ENCODE peak calls at places on chromosomes 2 and 18, in four cellular contexts. V is adrenal gland, L is AG10803, U is PC-9. F is an unnamed sample.
A peak's percentile ranks its signal among the peaks of the same experiment; 100 is the strongest.

GRCh38 chr18:6598657-6599056 is 130.9 kb upstream of the ARHGAP28 start:
- DNase-seq in V (no peak), L (no peak), U (no peak), F (no peak)

GRCh38 chr2:232649033-232649432 is 15.6 kb downstream of the EFHD1 start:
- DNase-seq in V (no peak), L (no peak), U (no peak), F (no peak)

GRCh38 chr2:29811378-29811777 is 110.0 kb downstream of the ALK start:
- DNase-seq in V (no peak), L (no peak), U (no peak), F (no peak)

GRCh38 chr18:36186461-36187137 is 698 bp upstream of the MOCOS start:
- DNase-seq in V (peak; percentile 29), L (peak; percentile 26), U (peak; percentile 21), F (no peak)

GRCh38 chr2:172131713-172132555 is 29.2 kb upstream of the DLX2 start:
- DNase-seq in V (no peak), L (no peak), U (no peak), F (no peak)

GRCh38 chr2:226079677-226080076 is 680.2 kb downstream of the NYAP2 start:
- DNase-seq in V (no peak), L (peak; percentile 93), U (no peak), F (no peak)

GRCh38 chr2:204796581-204796980 is 251.3 kb downstream of the PARD3B start:
- DNase-seq in V (no peak), L (no peak), U (no peak), F (no peak)

GRCh38 chr2:100178085-100178788 is 35.8 kb upstream of the AFF3 start:
- DNase-seq in V (no peak), L (no peak), U (peak; percentile 7), F (no peak)

GRCh38 chr2:237968048-237968862 is 1.4 kb downstream of the UBE2F start:
- DNase-seq in V (peak; percentile 32), L (peak; percentile 82), U (no peak), F (no peak)

GRCh38 chr2:2229898-2230817 is 100.9 kb downstream of the MYT1L start:
- DNase-seq in V (no peak), L (peak; percentile 24), U (no peak), F (no peak)

GRCh38 chr2:72837171-72837570 is 11.3 kb upstream of the EXOC6B start:
- DNase-seq in V (no peak), L (peak; percentile 15), U (no peak), F (no peak)

GRCh38 chr18:30971338-30971956 is 71.1 kb downstream of the DSC3 start:
- DNase-seq in V (no peak), L (peak; percentile 26), U (no peak), F (no peak)

GRCh38 chr2:7071137-7071536 is 153.9 kb downstream of the RNF144A start:
- DNase-seq in V (no peak), L (peak; percentile 22), U (no peak), F (no peak)

GRCh38 chr2:162974771-162975170 is 136.2 kb upstream of the KCNH7 start:
- DNase-seq in V (no peak), L (no peak), U (no peak), F (no peak)

GRCh38 chr2:231490801-231491200 is 26.5 kb upstream of the NCL start:
- DNase-seq in V (no peak), L (no peak), U (no peak), F (no peak)

GRCh38 chr2:69376385-69376784 is 10.6 kb downstream of the GFPT1 start:
- DNase-seq in V (no peak), L (no peak), U (no peak), F (no peak)

GRCh38 chr2:139122711-139123158 is 342.5 kb upstream of the NXPH2 start:
- DNase-seq in V (no peak), L (peak; percentile 11), U (peak; percentile 46), F (no peak)

GRCh38 chr2:53252115-53252514 is 515.5 kb upstream of the CHAC2 start:
- DNase-seq in V (no peak), L (no peak), U (peak; percentile 28), F (no peak)

GRCh38 chr2:38394903-38395341 is 17.8 kb upstream of the ATL2 start:
- DNase-seq in V (no peak), L (peak; percentile 73), U (peak; percentile 37), F (no peak)

GRCh38 chr2:10610213-10610892 is 79.4 kb downstream of the NOL10 start:
- DNase-seq in V (no peak), L (no peak), U (no peak), F (no peak)

GRCh38 chr2:11615209-11615608 is 54.8 kb downstream of the NTSR2 start:
- DNase-seq in V (no peak), L (no peak), U (no peak), F (no peak)

GRCh38 chr2:217393585-217394032 is 533.7 kb upstream of the TNP1 start:
- DNase-seq in V (peak; percentile 65), L (peak; percentile 96), U (no peak), F (peak; percentile 95)

GRCh38 chr2:189247276-189247675 is 67.7 kb upstream of the COL5A2 start:
- DNase-seq in V (no peak), L (no peak), U (no peak), F (no peak)

GRCh38 chr2:45669109-45669508 is 17.6 kb downstream of the PRKCE start:
- DNase-seq in V (no peak), L (no peak), U (no peak), F (no peak)

GRCh38 chr2:9002637-9003365 is 683 bp downstream of the MBOAT2 start:
- DNase-seq in V (peak; percentile 20), L (no peak), U (no peak), F (peak; percentile 21)

GRCh38 chr2:223500690-223501089 is 101.5 kb downstream of the SCG2 start:
- DNase-seq in V (no peak), L (no peak), U (no peak), F (no peak)

GRCh38 chr2:129877795-129878775 is 101.4 kb upstream of the RAB6C start:
- DNase-seq in V (peak; percentile 29), L (peak; percentile 32), U (no peak), F (peak; percentile 70)

GRCh38 chr2:231228223-231228622 is 29.8 kb downstream of the ARMC9 start:
- DNase-seq in V (peak; percentile 30), L (no peak), U (no peak), F (no peak)

GRCh38 chr2:179543361-179543901 is 278.8 kb upstream of the SESTD1 start:
- DNase-seq in V (no peak), L (peak; percentile 82), U (no peak), F (no peak)

GRCh38 chr2:112848833-112849232 is 12.3 kb upstream of the IL1B start:
- DNase-seq in V (no peak), L (no peak), U (no peak), F (no peak)

GRCh38 chr18:10060469-10060782 is 146.6 kb downstream of the VAPA start:
- DNase-seq in V (no peak), L (no peak), U (no peak), F (no peak)

GRCh38 chr2:17069564-17069963 is 403.9 kb upstream of the CYRIA start:
- DNase-seq in V (no peak), L (no peak), U (no peak), F (no peak)

DNA sequence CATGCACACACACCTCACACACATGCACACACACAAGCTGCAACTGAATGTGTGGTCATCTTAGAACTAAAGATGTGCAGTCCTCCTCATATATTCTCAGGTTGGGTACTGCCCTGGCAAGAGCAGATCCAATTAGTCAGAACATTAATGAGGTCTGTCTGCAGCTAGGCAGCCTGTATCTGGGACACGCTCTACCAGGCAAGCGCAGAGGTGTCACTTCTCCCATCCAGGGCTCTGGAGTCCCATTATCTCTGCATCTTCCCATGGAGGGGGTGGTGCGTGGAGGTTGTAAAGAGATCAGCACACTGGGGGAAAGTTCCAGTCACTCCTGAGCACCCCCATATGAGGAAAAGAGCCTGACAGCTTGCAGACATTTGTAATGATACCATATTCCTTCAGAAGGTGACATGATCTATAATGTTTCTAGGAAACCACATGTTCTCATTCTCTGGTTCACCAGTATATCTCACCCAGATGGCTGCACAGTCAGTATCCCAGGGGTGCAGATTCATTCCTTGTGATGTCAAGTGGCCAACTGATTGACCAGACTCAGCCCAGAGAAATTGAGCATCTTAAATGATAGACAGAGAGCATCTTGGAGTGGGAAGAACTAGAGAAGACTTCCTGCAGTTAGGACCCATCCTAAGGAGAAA is 95.4 kb downstream of the RTN4 start:
- DNase-seq in V (no peak), L (no peak), U (no peak), F (no peak)
- H3K4me3 ChIP-seq in V (no peak overlapping the region), L (no peak overlapping the region), U (no peak overlapping the region), F (no peak overlapping the region)

GRCh38 chr2:47029737-47030524 is 114.3 kb upstream of the MCFD2 start:
- DNase-seq in V (no peak), L (no peak), U (peak; percentile 90), F (no peak)
- H3K4me3 ChIP-seq in V (no peak overlapping the region), L (no peak overlapping the region), U (no peak overlapping the region), F (no peak overlapping the region)

DNA sequence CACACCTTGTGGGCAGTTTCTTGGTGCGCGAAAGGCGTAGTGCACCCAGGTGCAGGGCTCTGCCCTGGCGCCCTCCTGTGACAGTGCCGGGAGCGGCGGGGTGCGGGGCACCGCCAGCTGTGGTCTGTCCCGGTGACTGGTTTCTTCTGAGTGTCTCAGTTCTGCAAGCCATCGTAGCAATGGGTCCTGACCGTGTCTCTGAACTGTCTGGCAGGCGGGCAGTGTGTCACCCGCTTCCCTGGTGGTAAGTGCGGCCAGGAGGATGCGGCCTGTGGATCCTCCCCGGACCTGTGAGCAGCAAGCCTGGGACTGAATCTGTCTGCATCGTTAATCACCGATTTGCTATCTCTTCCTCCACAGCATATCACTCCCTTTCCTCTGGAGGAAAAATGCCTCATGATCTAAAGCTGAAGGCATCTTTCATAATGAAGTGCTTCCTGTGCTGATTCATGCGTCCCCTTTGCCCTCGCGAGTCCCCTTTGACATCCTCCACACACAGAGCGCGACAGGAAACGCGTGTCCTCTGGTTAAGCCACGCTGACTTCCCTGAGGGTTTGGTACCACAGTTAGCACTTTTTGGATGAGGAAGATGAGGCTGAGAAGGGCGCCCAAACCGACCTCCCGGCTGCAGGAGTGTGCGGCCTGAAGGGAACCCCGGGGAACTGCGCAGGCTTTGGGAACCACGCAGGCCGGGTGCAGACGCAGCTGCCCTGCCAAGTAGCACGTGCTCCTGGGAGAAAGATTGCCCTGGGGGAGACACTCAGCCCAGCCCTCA is 416.0 kb upstream of the HS6ST1 start:
- DNase-seq in V (no peak), L (no peak), U (no peak), F (no peak)
- H3K4me3 ChIP-seq in V (no peak overlapping the region), L (no peak overlapping the region), U (no peak overlapping the region), F (no peak overlapping the region)

GRCh38 chr2:102185347-102185746 is 1.5 kb upstream of the IL1RL2 start:
- DNase-seq in V (no peak), L (no peak), U (no peak), F (no peak)

GRCh38 chr2:102190425-102191107 is 3.7 kb downstream of the IL1RL2 start:
- DNase-seq in V (no peak), L (no peak), U (no peak), F (no peak)

GRCh38 chr2:102184018-102184417 is 2.8 kb upstream of the IL1RL2 start:
- DNase-seq in V (no peak), L (no peak), U (no peak), F (no peak)

GRCh38 chr2:102187191-102188150 is 648 bp downstream of the IL1RL2 start:
- DNase-seq in V (peak; percentile 56), L (peak; percentile 35), U (peak; percentile 29), F (peak; percentile 50)

DNA sequence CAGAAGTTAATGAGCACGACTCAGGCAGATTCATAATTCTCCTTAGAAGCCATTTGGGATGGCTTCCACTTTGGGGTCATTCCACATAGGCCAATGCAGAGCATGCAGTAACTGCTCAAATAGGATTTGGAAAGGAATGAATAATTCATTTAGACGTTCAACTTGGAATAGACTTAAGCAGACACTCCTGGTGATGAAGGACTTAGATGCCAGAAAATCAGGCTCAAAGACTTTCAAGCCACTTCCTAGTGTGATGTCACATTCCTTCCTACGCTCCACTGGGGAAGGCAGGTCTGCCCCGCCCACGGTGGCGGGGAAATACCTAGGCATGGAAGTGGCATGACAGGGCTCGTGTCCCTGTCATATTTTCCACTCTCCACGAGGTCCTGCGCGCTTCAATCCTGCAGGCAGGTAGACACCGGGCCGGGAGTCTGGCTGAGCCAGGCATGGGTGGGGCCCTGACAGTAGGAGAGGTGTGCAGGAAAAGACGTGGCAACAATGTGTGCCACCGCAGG is at the start of gene IL1RL2:
- DNase-seq in V (peak; percentile 23), L (no peak), U (no peak), F (no peak)
- H3K4me3 ChIP-seq in V (peak within 1 kb of the TSS; percentile 29), L (peak within 1 kb of the TSS; percentile 72), U (peak within 1 kb of the TSS; percentile 49), F (peak within 1 kb of the TSS; percentile 41)

F was measured in uterus.